ENCODE peak calls at places on chromosome 13, in seven cellular contexts. N is CD8-positive, alpha-beta T cell; O is OCI-LY7; I is right atrium auricular region; T is sigmoid colon; F is ovary; Y is astrocyte. R is an unnamed sample.

GRCh38 chr13:94706854-94707399 is 5.4 kb downstream of the SOX21 start:
- DNase-seq in N (no peak), O (no peak), I (no peak), T (no peak), F (no peak), Y (no peak), R (no peak)

GRCh38 chr13:103772576-103772975 is 706.4 kb upstream of the SLC10A2 start:
- DNase-seq in O (peak; percentile 0), I (no peak), N (no peak), T (no peak), Y (no peak), F (no peak), R (no peak)

GRCh38 chr13:98880673-98881072 is 97.2 kb downstream of the DOCK9 start:
- DNase-seq in F (no peak), O (no peak), I (no peak), Y (no peak), T (no peak), N (no peak), R (no peak)

GRCh38 chr13:25292301-25292700 is 5.0 kb upstream of the MTMR6 start:
- DNase-seq in T (no peak), N (no peak), F (no peak), O (peak; percentile 57), Y (peak; percentile 18), I (no peak), R (no peak)

GRCh38 chr13:25286308-25286968 is 850 bp downstream of the MTMR6 start:
- DNase-seq in F (no peak), I (no peak), Y (peak; percentile 42), N (no peak), O (peak; percentile 72), T (no peak), R (no peak)

GRCh38 chr13:99505814-99506269 is 4.6 kb downstream of the TM9SF2 start:
- DNase-seq in O (no peak), F (no peak), T (no peak), Y (peak; percentile 22), I (no peak), N (no peak), R (no peak)

GRCh38 chr13:109871018-109871370 is 84.6 kb upstream of the IRS2 start:
- DNase-seq in F (no peak), Y (peak; percentile 63), I (no peak), T (no peak), N (no peak), O (no peak), R (no peak)

GRCh38 chr13:51417716-51418115 is 35.1 kb downstream of the INTS6 start:
- DNase-seq in Y (no peak), I (no peak), F (no peak), O (no peak), N (no peak), T (no peak), R (no peak)

GRCh38 chr13:98214008-98214643 is 37.1 kb upstream of the RNF113B start:
- DNase-seq in F (peak; percentile 65), T (no peak), O (no peak), Y (peak; percentile 83), I (no peak), N (no peak), R (no peak)

GRCh38 chr13:73057284-73058025 is 1.4 kb upstream of the KLF5 start:
- DNase-seq in N (no peak), I (no peak), O (no peak), Y (no peak), T (no peak), F (no peak), R (no peak)

GRCh38 chr13:39835253-39835652 is 179.8 kb downstream of the COG6 start:
- DNase-seq in T (no peak), O (no peak), I (no peak), N (no peak), F (no peak), Y (no peak), R (no peak)

GRCh38 chr13:95301135-95301946 is at the start of gene ABCC4:
- DNase-seq in Y (peak; percentile 59), T (peak; percentile 88), F (peak; percentile 58), O (peak; percentile 72), I (peak; percentile 63), N (no peak), R (peak; percentile 91)

GRCh38 chr13:109968876-109969577 is 182.6 kb upstream of the IRS2 start:
- DNase-seq in F (no peak), T (no peak), O (no peak), Y (no peak), I (peak; percentile 93), N (no peak), R (no peak)

GRCh38 chr13:99610702-99611289 is 109.5 kb downstream of the TM9SF2 start:
- DNase-seq in Y (no peak), N (no peak), F (no peak), I (no peak), O (no peak), T (no peak), R (no peak)

GRCh38 chr13:54636231-54636630 is 1607.6 kb downstream of the OLFM4 start:
- DNase-seq in F (no peak), I (no peak), N (no peak), T (no peak), Y (no peak), O (no peak), R (no peak)

GRCh38 chr13:99150575-99151370 is 49.9 kb upstream of the UBAC2 start:
- DNase-seq in F (no peak), O (no peak), I (no peak), N (no peak), Y (peak; percentile 75), T (no peak), R (no peak)

GRCh38 chr13:106318941-106319411 is 216.5 kb downstream of the EFNB2 start:
- DNase-seq in I (no peak), T (no peak), O (no peak), Y (peak; percentile 98), F (no peak), N (no peak), R (no peak)

GRCh38 chr13:97385146-97385545 is 48.8 kb upstream of the RAP2A start:
- DNase-seq in T (no peak), Y (peak; percentile 69), I (no peak), O (no peak), N (no peak), F (no peak), R (no peak)

GRCh38 chr13:41562083-41562482 is 104.7 kb downstream of the RGCC start:
- DNase-seq in O (no peak), Y (peak; percentile 93), T (peak; percentile 87), I (peak; percentile 72), N (no peak), F (peak; percentile 76), R (no peak)

GRCh38 chr13:92259523-92259922 is 861.1 kb downstream of the GPC5 start:
- DNase-seq in I (no peak), T (no peak), O (no peak), Y (no peak), F (no peak), N (no peak), R (no peak)

GRCh38 chr13:40187836-40188591 is 478.4 kb downstream of the FOXO1 start:
- DNase-seq in I (no peak), Y (no peak), T (no peak), F (no peak), N (no peak), O (no peak), R (no peak)

GRCh38 chr13:111175948-111176347 is 60.8 kb downstream of the ARHGEF7 start:
- DNase-seq in T (no peak), I (no peak), Y (no peak), N (no peak), F (no peak), O (no peak), R (no peak)

GRCh38 chr13:102686024-102686423 is 8.8 kb downstream of the METTL21C start:
- DNase-seq in F (no peak), Y (no peak), N (no peak), O (no peak), I (no peak), T (no peak), R (no peak)

DNA sequence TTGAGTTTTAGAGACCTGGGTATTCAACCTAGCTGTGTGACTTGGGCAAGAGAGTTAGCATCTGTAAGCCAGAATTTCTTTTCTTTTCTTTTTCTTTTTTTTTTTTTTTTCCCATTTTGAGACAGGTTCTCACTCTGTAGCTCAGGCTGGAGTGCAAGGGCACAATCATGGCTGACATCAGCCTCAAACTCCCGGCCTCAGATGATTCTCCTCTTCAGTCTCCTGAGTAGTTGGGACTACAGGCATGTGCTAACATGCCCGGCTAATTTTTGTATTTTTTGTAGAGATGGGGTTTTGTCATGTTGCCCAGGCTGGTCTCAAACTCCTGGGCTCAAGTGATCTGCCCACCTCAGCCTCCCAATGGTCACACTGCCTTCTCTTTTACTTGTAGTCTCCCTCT is 33.0 kb downstream of the ZMYM2 start:
- DNase-seq in T (no peak), F (no peak), O (no peak), Y (no peak), I (no peak), N (no peak), R (no peak)
- H3K36me3 ChIP-seq in T (peaks cover 40% of the 10 kb centered on the region), F (no peaks in the 10 kb centered on the region), O (peaks cover 42% of the 10 kb centered on the region), Y (peaks cover 26% of the 10 kb centered on the region), I (peaks cover 30% of the 10 kb centered on the region), N (peaks cover 12% of the 10 kb centered on the region), R (peaks cover 12% of the 10 kb centered on the region)

DNA sequence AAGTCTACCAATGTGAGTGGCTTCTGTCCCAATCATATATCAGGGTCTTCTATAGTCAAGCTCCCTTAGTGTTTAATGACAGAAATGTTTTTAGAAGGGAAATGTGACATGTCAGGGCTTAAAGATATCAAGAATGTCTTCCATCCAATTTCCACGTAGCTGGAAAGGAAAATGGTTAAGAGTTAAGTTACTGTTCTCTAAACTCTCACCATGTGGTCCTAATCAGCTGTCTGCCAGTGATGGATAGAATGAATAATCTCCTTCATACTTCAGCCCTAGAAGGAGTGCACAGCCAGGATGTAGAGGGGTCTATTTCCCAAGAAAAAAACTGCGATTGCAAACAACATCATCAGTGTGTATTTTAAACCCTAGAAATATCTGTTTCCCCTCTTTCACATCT is 36.3 kb downstream of the FLT1 start:
- DNase-seq in Y (no peak), O (no peak), T (no peak), I (no peak), N (no peak), F (no peak), R (no peak)
- H3K36me3 ChIP-seq in Y (no peaks in the 10 kb centered on the region), O (no peaks in the 10 kb centered on the region), T (no peaks in the 10 kb centered on the region), I (no peaks in the 10 kb centered on the region), N (no peaks in the 10 kb centered on the region), F (no peaks in the 10 kb centered on the region), R (no peaks in the 10 kb centered on the region)

DNA sequence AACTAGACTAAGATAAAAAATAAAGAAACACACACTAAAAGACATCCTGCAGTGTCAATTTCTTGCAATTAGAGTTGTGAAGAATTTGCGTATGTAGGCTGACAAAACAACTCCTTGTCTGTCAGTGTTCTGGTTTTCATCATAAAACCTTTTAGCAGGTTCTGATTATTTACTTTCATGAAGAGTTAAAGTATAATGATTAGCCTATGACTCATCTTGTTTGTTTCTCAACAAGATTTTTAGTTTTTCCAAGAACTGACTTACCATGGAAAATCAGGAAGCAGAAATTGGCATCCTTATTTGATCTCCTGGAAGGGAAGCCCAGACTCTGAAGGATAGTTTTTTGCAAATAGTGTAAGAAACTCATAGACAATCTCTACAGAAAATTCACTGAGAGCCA is 848.7 kb upstream of the PCDH9 start:
- DNase-seq in Y (no peak), I (no peak), F (no peak), T (no peak), O (no peak), N (no peak), R (no peak)
- H3K36me3 ChIP-seq in Y (no peaks in the 10 kb centered on the region), I (no peaks in the 10 kb centered on the region), F (no peaks in the 10 kb centered on the region), T (no peaks in the 10 kb centered on the region), O (no peaks in the 10 kb centered on the region), N (no peaks in the 10 kb centered on the region), R (no peaks in the 10 kb centered on the region)

DNA sequence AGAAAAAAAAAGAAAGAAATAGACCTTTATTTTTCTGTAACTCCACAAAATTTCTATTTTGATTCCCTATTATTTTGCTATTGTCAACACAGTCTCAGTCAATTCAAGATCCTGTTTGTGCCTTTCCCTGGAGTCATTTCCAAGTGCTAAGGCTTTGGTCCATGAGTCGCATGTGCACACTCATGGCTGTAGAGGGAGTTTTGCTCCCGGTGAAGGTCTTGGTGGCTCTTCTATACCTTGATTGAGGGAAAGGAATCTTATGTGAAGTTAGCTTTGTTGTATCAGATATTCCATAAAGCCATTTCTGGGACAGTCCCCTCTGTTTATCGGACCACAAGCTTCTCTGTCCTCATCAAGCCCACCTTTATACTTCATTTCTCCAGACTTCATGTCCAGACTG is 58.7 kb upstream of the ALOX5AP start:
- DNase-seq in O (no peak), F (no peak), Y (no peak), T (no peak), I (no peak), N (no peak), R (no peak)
- H3K36me3 ChIP-seq in O (no peaks in the 10 kb centered on the region), F (no peaks in the 10 kb centered on the region), Y (no peaks in the 10 kb centered on the region), T (no peaks in the 10 kb centered on the region), I (no peaks in the 10 kb centered on the region), N (no peaks in the 10 kb centered on the region), R (no peaks in the 10 kb centered on the region)